ENCODE peak calls at places on chromosomes 3 and 15, in eight cellular contexts. E, P, R, J, Y, A, H and Z are unnamed samples.

GRCh38 chr3:45332901-45333407 is 55.4 kb upstream of the LARS2 start:
- DNase-seq in E (no peak), P (no peak), R (no peak), J (no peak), Y (no peak), A (no peak), H (no peak), Z (no peak)

GRCh38 chr3:82618594-82618993 is 857.1 kb upstream of the GBE1 start:
- DNase-seq in E (no peak), P (no peak), R (no peak), J (no peak), Y (no peak), A (no peak), H (no peak), Z (no peak)

GRCh38 chr15:95663156-95663831 is 667.2 kb upstream of the NR2F2 start:
- DNase-seq in E (no peak), P (no peak), R (no peak), J (no peak), Y (no peak), A (no peak), H (no peak), Z (no peak)

GRCh38 chr3:119978554-119979208 is 115.6 kb downstream of the GSK3B start:
- DNase-seq in E (no peak), P (no peak), R (no peak), J (no peak), Y (no peak), A (no peak), H (no peak), Z (no peak)

GRCh38 chr15:61880079-61880478 is 180.2 kb downstream of the VPS13C start:
- DNase-seq in E (no peak), P (no peak), R (no peak), J (no peak), Y (no peak), A (no peak), H (no peak), Z (no peak)

GRCh38 chr3:170689218-170689874 is 103.5 kb upstream of the SLC7A14 start:
- DNase-seq in E (no peak), P (no peak), R (peak; percentile 71), J (no peak), Y (peak; percentile 37), A (peak; percentile 62), H (peak; percentile 92), Z (no peak)

GRCh38 chr15:92020765-92021164 is 167.3 kb downstream of the SLCO3A1 start:
- DNase-seq in E (no peak), P (no peak), R (no peak), J (no peak), Y (no peak), A (no peak), H (no peak), Z (no peak)

GRCh38 chr3:95815828-95816227 is 998.6 kb upstream of the EPHA6 start:
- DNase-seq in E (no peak), P (no peak), R (no peak), J (no peak), Y (no peak), A (no peak), H (peak; percentile 43), Z (no peak)

GRCh38 chr3:64311424-64311920 is 86.2 kb upstream of the PRICKLE2 start:
- DNase-seq in E (no peak), P (no peak), R (no peak), J (no peak), Y (no peak), A (peak; percentile 18), H (peak; percentile 10), Z (no peak)

GRCh38 chr3:172465281-172465680 is 17.0 kb upstream of the GHSR start:
- DNase-seq in E (no peak), P (no peak), R (no peak), J (no peak), Y (no peak), A (no peak), H (no peak), Z (no peak)

GRCh38 chr3:147392083-147392916 is 14.0 kb downstream of the ZIC4 start:
- DNase-seq in E (no peak), P (no peak), R (no peak), J (peak; percentile 64), Y (no peak), A (peak; percentile 22), H (no peak), Z (no peak)

GRCh38 chr3:79517766-79518413 is 249.9 kb downstream of the ROBO1 start:
- DNase-seq in E (no peak), P (no peak), R (no peak), J (peak; percentile 50), Y (peak; percentile 50), A (peak; percentile 57), H (peak; percentile 66), Z (no peak)

GRCh38 chr3:126019683-126020082 is 50.7 kb downstream of the ROPN1B start:
- DNase-seq in E (no peak), P (no peak), R (no peak), J (no peak), Y (no peak), A (no peak), H (no peak), Z (no peak)

DNA sequence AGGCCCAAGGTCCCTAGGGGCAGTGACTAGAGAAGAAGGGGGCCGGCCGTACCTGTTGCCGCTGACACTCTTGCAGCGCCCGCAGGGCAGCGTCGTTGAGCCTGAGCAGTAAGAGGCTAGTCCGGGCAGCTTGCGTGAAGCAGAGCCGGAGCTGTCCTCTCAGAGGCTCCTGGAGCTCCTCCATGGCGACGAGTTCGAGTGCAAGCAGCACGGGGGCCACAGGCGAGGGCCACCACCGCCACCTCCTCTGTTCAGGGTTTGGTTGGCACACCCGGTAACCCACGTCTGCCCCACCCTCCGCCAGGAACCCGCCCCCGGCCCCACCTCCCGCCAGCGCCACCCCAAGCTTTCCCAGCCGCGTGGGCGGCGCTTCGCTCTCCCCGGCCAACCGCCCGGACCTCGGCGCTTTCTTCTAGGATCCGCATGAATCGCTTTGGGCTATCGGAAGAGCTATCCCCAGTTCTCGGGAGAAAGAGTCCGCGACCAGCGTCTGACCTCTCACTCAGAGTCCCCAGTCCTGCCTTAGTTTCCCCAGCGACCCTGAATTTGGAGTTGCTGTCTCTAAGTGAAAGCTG is at the start of gene ELL3:
- DNase-seq in E (peak; percentile 85), P (peak; percentile 91), R (no peak), J (peak; percentile 67), Y (peak; percentile 69), A (no peak), H (peak; percentile 83), Z (no peak)
- H3K4me3 ChIP-seq in E (peak within 1 kb of the TSS; percentile 83), P (peak within 1 kb of the TSS; percentile 74), R (peak within 1 kb of the TSS; percentile 74), J (peak within 1 kb of the TSS; percentile 38), Y (peak within 1 kb of the TSS; percentile 60), A (peak within 1 kb of the TSS; percentile 76), H (peak within 1 kb of the TSS; percentile 83), Z (peak within 1 kb of the TSS; percentile 70)

GRCh38 chr15:68265674-68266073 is 11.9 kb upstream of the FEM1B start:
- DNase-seq in E (no peak), P (no peak), R (no peak), J (no peak), Y (no peak), A (no peak), H (peak; percentile 5), Z (no peak)
- TF ChIP-seq CTCF in E (no peak), P (no peak), R (no peak), J (no peak), Y (no peak), A (no peak), H (no peak), Z (no peak)

DNA sequence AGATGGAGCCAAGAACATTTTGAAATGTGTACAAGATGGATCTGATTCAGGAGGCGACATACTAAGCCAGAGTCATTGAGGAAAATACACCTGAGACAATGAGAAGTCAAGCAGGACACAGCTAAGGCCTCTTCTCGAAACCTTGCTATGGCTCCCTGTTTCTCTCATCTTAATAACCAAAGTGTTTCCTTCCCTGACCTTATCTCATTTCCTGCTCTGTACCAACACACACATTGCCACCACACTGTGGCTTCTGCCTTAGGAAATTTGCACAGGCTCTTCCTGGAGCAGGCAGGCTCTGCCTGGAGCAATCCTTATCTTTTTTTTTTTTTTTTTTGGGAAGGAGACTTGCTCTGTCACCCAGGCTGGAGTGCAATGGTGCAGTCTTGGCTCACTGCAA is 36.6 kb downstream of the OXSM start:
- DNase-seq in E (no peak), P (no peak), R (no peak), J (no peak), Y (no peak), A (no peak), H (no peak), Z (no peak)
- H3K4me3 ChIP-seq in E (no peak overlapping the region), P (no peak overlapping the region), R (no peak overlapping the region), J (no peak overlapping the region), Y (no peak overlapping the region), A (no peak overlapping the region), H (no peak overlapping the region), Z (no peak overlapping the region)

GRCh38 chr3:168539909-168540308 is 444.2 kb upstream of the GOLIM4 start:
- DNase-seq in E (no peak), P (no peak), R (no peak), J (no peak), Y (no peak), A (no peak), H (peak; percentile 32), Z (no peak)

GRCh38 chr3:168540726-168541125 is 445.0 kb upstream of the GOLIM4 start:
- DNase-seq in E (no peak), P (no peak), R (no peak), J (no peak), Y (no peak), A (no peak), H (no peak), Z (no peak)

GRCh38 chr3:168545591-168545990 is 449.9 kb upstream of the GOLIM4 start:
- DNase-seq in E (peak; percentile 53), P (no peak), R (no peak), J (peak; percentile 77), Y (no peak), A (no peak), H (no peak), Z (no peak)

GRCh38 chr3:168546707-168547106 is 451.0 kb upstream of the GOLIM4 start:
- DNase-seq in E (no peak), P (no peak), R (no peak), J (no peak), Y (no peak), A (no peak), H (no peak), Z (no peak)

DNA sequence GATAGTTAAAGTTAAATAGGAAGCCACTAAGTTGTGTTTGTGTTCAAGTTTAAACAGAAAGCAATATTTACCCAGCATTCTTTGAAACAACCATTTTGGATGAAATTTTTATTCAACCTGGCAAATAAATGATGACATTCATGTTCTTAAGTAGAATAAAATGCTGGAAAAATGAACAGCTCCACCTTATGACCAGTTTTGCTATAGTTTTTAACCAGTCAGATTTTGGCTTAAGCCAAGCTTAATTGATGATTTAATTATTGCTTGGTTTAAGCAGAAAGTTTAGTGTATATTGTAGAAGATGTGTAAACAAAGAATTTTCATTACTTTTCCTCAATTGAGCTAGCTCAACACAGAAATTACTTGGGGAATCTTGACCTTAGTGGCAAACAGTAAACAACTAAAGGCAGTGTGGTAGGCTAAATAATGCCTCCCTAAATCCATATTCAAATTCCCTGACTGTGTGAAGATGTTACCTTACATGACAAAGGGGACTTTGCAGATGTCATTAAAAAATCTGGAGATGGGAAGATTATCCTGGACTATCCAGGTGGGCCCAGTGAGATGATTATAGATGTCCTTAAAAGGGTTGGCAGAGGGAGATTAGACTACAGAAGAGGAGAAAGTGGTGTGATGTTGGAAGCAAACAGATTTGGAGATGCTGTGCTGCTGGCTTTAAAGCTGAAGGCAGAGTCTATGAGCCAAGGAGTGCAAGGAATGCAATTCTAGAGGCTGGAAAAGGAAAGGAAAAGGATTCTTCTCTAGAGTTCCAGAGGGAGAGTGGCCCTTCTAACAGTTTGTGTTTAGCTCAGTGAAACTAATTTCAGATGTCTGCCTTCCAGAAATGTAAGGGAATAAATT is 448.6 kb upstream of the GOLIM4 start:
- DNase-seq in E (no peak), P (no peak), R (no peak), J (no peak), Y (no peak), A (no peak), H (peak; percentile 40), Z (no peak)
- TF ChIP-seq CTCF in E (no peak), P (no peak), R (no peak), J (no peak), Y (no peak), A (no peak), H (peak; percentile 56), Z (no peak)